ENCODE peak calls at places on chromosomes 7 and 10, in four cellular contexts. One of them, this sample, is unnamed.

GRCh38 chr7:41415473-41416207 is 287.2 kb downstream of the INHBA start:
- DNase-seq in esophagus squamous epithelium: no peak
- DNase-seq in fibroblast of pulmonary artery: no peak
- DNase-seq in chondrocyte: no peak
- DNase-seq in this sample: no peak

GRCh38 chr7:11427686-11428273 is 404.2 kb downstream of the THSD7A start:
- DNase-seq in esophagus squamous epithelium: no peak
- DNase-seq in fibroblast of pulmonary artery: peak
- DNase-seq in chondrocyte: no peak
- DNase-seq in this sample: peak

GRCh38 chr7:78634073-78634472 is 819.4 kb downstream of the MAGI2 start:
- DNase-seq in fibroblast of pulmonary artery: no peak
- DNase-seq in esophagus squamous epithelium: no peak
- DNase-seq in chondrocyte: no peak
- DNase-seq in this sample: no peak

GRCh38 chr10:11328264-11329054 is 283.0 kb downstream of the USP6NL start:
- DNase-seq in esophagus squamous epithelium: no peak
- DNase-seq in chondrocyte: no peak
- DNase-seq in fibroblast of pulmonary artery: no peak
- DNase-seq in this sample: no peak

GRCh38 chr7:5296627-5297226 is 14.0 kb downstream of the SLC29A4 start:
- DNase-seq in chondrocyte: no peak
- DNase-seq in fibroblast of pulmonary artery: no peak
- DNase-seq in esophagus squamous epithelium: no peak
- DNase-seq in this sample: peak

GRCh38 chr7:97635622-97636021 is 96.3 kb upstream of the TAC1 start:
- DNase-seq in esophagus squamous epithelium: no peak
- DNase-seq in fibroblast of pulmonary artery: no peak
- DNase-seq in chondrocyte: no peak
- DNase-seq in this sample: no peak

GRCh38 chr10:96072673-96073072 is 29.3 kb downstream of the CCNJ start:
- DNase-seq in esophagus squamous epithelium: no peak
- DNase-seq in fibroblast of pulmonary artery: no peak
- DNase-seq in chondrocyte: no peak
- DNase-seq in this sample: no peak

GRCh38 chr7:133079296-133079695 is 2.6 kb downstream of the CHCHD3 start:
- DNase-seq in fibroblast of pulmonary artery: no peak
- DNase-seq in esophagus squamous epithelium: no peak
- DNase-seq in chondrocyte: no peak
- DNase-seq in this sample: no peak

GRCh38 chr7:45401851-45402250 is 172.3 kb upstream of the ADCY1 start:
- DNase-seq in chondrocyte: no peak
- DNase-seq in esophagus squamous epithelium: no peak
- DNase-seq in fibroblast of pulmonary artery: no peak
- DNase-seq in this sample: no peak

GRCh38 chr7:6154542-6155404 is 117.7 kb downstream of the CYTH3 start:
- DNase-seq in fibroblast of pulmonary artery: no peak
- DNase-seq in chondrocyte: peak
- DNase-seq in esophagus squamous epithelium: no peak
- DNase-seq in this sample: no peak

GRCh38 chr7:105489409-105489808 is 32.7 kb downstream of the PUS7 start:
- DNase-seq in esophagus squamous epithelium: no peak
- DNase-seq in fibroblast of pulmonary artery: no peak
- DNase-seq in chondrocyte: no peak
- DNase-seq in this sample: no peak

GRCh38 chr7:131164025-131164899 is 163.4 kb upstream of the MKLN1 start:
- DNase-seq in chondrocyte: no peak
- DNase-seq in esophagus squamous epithelium: no peak
- DNase-seq in fibroblast of pulmonary artery: peak
- DNase-seq in this sample: no peak

GRCh38 chr7:135899458-135899857 is 77.7 kb downstream of the MTPN start:
- DNase-seq in esophagus squamous epithelium: no peak
- DNase-seq in chondrocyte: no peak
- DNase-seq in fibroblast of pulmonary artery: no peak
- DNase-seq in this sample: no peak

GRCh38 chr10:88149906-88150305 is 286.5 kb downstream of the PTEN start:
- DNase-seq in fibroblast of pulmonary artery: no peak
- DNase-seq in chondrocyte: no peak
- DNase-seq in esophagus squamous epithelium: no peak
- DNase-seq in this sample: no peak

GRCh38 chr7:55309040-55309991 is 55.8 kb upstream of the LANCL2 start:
- DNase-seq in fibroblast of pulmonary artery: no peak
- DNase-seq in esophagus squamous epithelium: no peak
- DNase-seq in chondrocyte: no peak
- DNase-seq in this sample: peak

GRCh38 chr7:29609162-29610030 is 45.8 kb downstream of the PRR15 start:
- DNase-seq in esophagus squamous epithelium: no peak
- DNase-seq in fibroblast of pulmonary artery: peak
- DNase-seq in chondrocyte: no peak
- DNase-seq in this sample: no peak

GRCh38 chr10:75857896-75858295 is 426.5 kb downstream of the LRMDA start:
- DNase-seq in fibroblast of pulmonary artery: no peak
- DNase-seq in esophagus squamous epithelium: no peak
- DNase-seq in chondrocyte: no peak
- DNase-seq in this sample: no peak

GRCh38 chr10:28798428-28798955 is 121.2 kb downstream of the BAMBI start:
- DNase-seq in fibroblast of pulmonary artery: no peak
- DNase-seq in chondrocyte: no peak
- DNase-seq in esophagus squamous epithelium: no peak
- DNase-seq in this sample: no peak

GRCh38 chr10:78973901-78974408 is 94.8 kb upstream of the ZMIZ1 start:
- DNase-seq in esophagus squamous epithelium: no peak
- DNase-seq in chondrocyte: no peak
- DNase-seq in fibroblast of pulmonary artery: peak
- DNase-seq in this sample: no peak

GRCh38 chr7:124152859-124153692 is 120.2 kb upstream of the TMEM229A start:
- DNase-seq in fibroblast of pulmonary artery: peak
- DNase-seq in esophagus squamous epithelium: no peak
- DNase-seq in chondrocyte: no peak
- DNase-seq in this sample: no peak

GRCh38 chr10:132396495-132397035 is 435 bp upstream of the PWWP2B start:
- DNase-seq in esophagus squamous epithelium: no peak
- DNase-seq in fibroblast of pulmonary artery: peak
- DNase-seq in chondrocyte: no peak
- DNase-seq in this sample: peak

GRCh38 chr7:151312356-151312755 is 29.3 kb upstream of the NUB1 start:
- DNase-seq in esophagus squamous epithelium: no peak
- DNase-seq in chondrocyte: no peak
- DNase-seq in fibroblast of pulmonary artery: no peak
- DNase-seq in this sample: peak

GRCh38 chr7:24283559-24283899 is 461 bp upstream of the NPY start:
- DNase-seq in esophagus squamous epithelium: no peak
- DNase-seq in fibroblast of pulmonary artery: no peak
- DNase-seq in chondrocyte: peak
- DNase-seq in this sample: no peak

GRCh38 chr10:113626809-113627370 is 37.0 kb downstream of the NRAP start:
- DNase-seq in chondrocyte: no peak
- DNase-seq in esophagus squamous epithelium: no peak
- DNase-seq in fibroblast of pulmonary artery: no peak
- DNase-seq in this sample: no peak

GRCh38 chr7:47293884-47294568 is 287.9 kb downstream of the TNS3 start:
- DNase-seq in chondrocyte: no peak
- DNase-seq in fibroblast of pulmonary artery: peak
- DNase-seq in esophagus squamous epithelium: no peak
- DNase-seq in this sample: no peak

GRCh38 chr7:28409716-28410627 is 2.3 kb upstream of the CREB5 start:
- DNase-seq in fibroblast of pulmonary artery: peak
- DNase-seq in chondrocyte: peak
- DNase-seq in esophagus squamous epithelium: no peak
- DNase-seq in this sample: peak

GRCh38 chr7:66157060-66157459 is 42.4 kb downstream of the CRCP start:
- DNase-seq in fibroblast of pulmonary artery: no peak
- DNase-seq in esophagus squamous epithelium: no peak
- DNase-seq in chondrocyte: no peak
- DNase-seq in this sample: no peak

GRCh38 chr10:21514808-21515580 is 10.5 kb downstream of the SKIDA1 start:
- DNase-seq in fibroblast of pulmonary artery: no peak
- DNase-seq in chondrocyte: no peak
- DNase-seq in esophagus squamous epithelium: no peak
- DNase-seq in this sample: no peak

GRCh38 chr10:16742165-16742960 is 74.9 kb downstream of the RSU1 start:
- DNase-seq in esophagus squamous epithelium: no peak
- DNase-seq in fibroblast of pulmonary artery: no peak
- DNase-seq in chondrocyte: no peak
- DNase-seq in this sample: no peak

GRCh38 chr10:128149267-128149666 is 23.0 kb upstream of the MKI67 start:
- DNase-seq in fibroblast of pulmonary artery: no peak
- DNase-seq in esophagus squamous epithelium: no peak
- DNase-seq in chondrocyte: no peak
- DNase-seq in this sample: no peak

GRCh38 chr10:2619472-2619871 is 447.9 kb upstream of the PFKP start:
- DNase-seq in chondrocyte: no peak
- DNase-seq in fibroblast of pulmonary artery: no peak
- DNase-seq in esophagus squamous epithelium: no peak
- DNase-seq in this sample: no peak

GRCh38 chr10:12793106-12793505 is 208.4 kb downstream of the CCDC3 start:
- DNase-seq in fibroblast of pulmonary artery: no peak
- DNase-seq in chondrocyte: no peak
- DNase-seq in esophagus squamous epithelium: no peak
- DNase-seq in this sample: no peak

GRCh38 chr10:12787297-12787696 is 214.2 kb downstream of the CCDC3 start:
- DNase-seq in chondrocyte: no peak
- DNase-seq in fibroblast of pulmonary artery: no peak
- DNase-seq in esophagus squamous epithelium: no peak
- DNase-seq in this sample: no peak

GRCh38 chr10:12788277-12788676 is 213.2 kb downstream of the CCDC3 start:
- DNase-seq in esophagus squamous epithelium: no peak
- DNase-seq in chondrocyte: no peak
- DNase-seq in fibroblast of pulmonary artery: no peak
- DNase-seq in this sample: no peak

GRCh38 chr10:12791728-12792127 is 209.8 kb downstream of the CCDC3 start:
- DNase-seq in chondrocyte: no peak
- DNase-seq in esophagus squamous epithelium: no peak
- DNase-seq in fibroblast of pulmonary artery: no peak
- DNase-seq in this sample: no peak

GRCh38 chr10:12790270-12790669 is 211.2 kb downstream of the CCDC3 start:
- DNase-seq in fibroblast of pulmonary artery: no peak
- DNase-seq in esophagus squamous epithelium: no peak
- DNase-seq in chondrocyte: no peak
- DNase-seq in this sample: no peak
- TF ChIP-seq CTCF in fibroblast of pulmonary artery: no peak
- TF ChIP-seq CTCF in esophagus squamous epithelium: no peak
- TF ChIP-seq CTCF in chondrocyte: no peak
- TF ChIP-seq CTCF in this sample: no peak

GRCh38 chr10:107413971-107414370 is 249.5 kb upstream of the SORCS1 start:
- DNase-seq in chondrocyte: no peak
- DNase-seq in fibroblast of pulmonary artery: no peak
- DNase-seq in esophagus squamous epithelium: no peak
- DNase-seq in this sample: no peak

GRCh38 chr10:107415446-107415845 is 250.9 kb upstream of the SORCS1 start:
- DNase-seq in esophagus squamous epithelium: no peak
- DNase-seq in chondrocyte: no peak
- DNase-seq in fibroblast of pulmonary artery: no peak
- DNase-seq in this sample: peak

DNA sequence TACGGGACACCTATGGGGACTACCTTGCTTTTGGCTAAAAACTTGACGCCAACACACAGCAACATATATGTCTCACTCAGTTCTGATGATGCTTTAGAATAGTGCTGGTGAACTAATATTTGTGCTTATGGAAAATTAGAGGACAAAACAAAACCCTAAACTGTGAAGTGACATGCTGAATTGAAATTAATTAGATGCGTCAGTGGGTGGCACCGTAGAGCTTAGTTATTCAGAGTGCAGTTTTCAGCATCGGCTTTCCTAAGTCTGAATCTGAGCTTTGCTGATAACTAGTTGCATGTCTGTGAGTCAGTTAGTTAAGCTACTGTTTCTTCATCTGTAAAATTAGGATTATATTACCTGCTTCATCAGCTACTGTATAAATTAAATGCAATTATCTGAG is 245.0 kb upstream of the SORCS1 start:
- DNase-seq in fibroblast of pulmonary artery: peak
- DNase-seq in esophagus squamous epithelium: no peak
- DNase-seq in chondrocyte: no peak
- DNase-seq in this sample: no peak
- TF ChIP-seq CTCF in fibroblast of pulmonary artery: peak
- TF ChIP-seq CTCF in esophagus squamous epithelium: no peak
- TF ChIP-seq CTCF in chondrocyte: peak
- TF ChIP-seq CTCF in this sample: peak

DNA sequence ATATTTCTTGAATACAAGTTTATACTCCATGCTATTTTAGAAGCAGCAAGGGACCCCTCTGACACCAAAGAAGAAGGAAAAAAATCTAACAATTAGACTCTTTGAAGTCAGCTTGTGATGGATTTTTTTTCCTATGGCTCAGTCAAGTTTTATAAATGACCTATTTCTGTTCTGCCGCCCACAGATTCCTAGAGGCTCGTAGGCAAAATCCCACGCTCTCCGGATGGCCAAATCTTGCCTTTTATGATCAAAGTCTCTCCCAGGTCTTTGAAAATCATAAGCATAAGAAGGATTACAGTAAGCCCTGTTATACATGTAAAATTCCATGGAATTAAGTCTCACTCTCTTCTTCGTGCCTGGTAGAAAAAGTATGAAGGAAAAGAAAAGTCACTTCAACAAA is 33.2 kb downstream of the ASB13 start:
- DNase-seq in fibroblast of pulmonary artery: no peak
- DNase-seq in chondrocyte: no peak
- DNase-seq in esophagus squamous epithelium: no peak
- DNase-seq in this sample: no peak
- TF ChIP-seq CTCF in fibroblast of pulmonary artery: no peak
- TF ChIP-seq CTCF in chondrocyte: no peak
- TF ChIP-seq CTCF in esophagus squamous epithelium: no peak
- TF ChIP-seq CTCF in this sample: no peak

DNA sequence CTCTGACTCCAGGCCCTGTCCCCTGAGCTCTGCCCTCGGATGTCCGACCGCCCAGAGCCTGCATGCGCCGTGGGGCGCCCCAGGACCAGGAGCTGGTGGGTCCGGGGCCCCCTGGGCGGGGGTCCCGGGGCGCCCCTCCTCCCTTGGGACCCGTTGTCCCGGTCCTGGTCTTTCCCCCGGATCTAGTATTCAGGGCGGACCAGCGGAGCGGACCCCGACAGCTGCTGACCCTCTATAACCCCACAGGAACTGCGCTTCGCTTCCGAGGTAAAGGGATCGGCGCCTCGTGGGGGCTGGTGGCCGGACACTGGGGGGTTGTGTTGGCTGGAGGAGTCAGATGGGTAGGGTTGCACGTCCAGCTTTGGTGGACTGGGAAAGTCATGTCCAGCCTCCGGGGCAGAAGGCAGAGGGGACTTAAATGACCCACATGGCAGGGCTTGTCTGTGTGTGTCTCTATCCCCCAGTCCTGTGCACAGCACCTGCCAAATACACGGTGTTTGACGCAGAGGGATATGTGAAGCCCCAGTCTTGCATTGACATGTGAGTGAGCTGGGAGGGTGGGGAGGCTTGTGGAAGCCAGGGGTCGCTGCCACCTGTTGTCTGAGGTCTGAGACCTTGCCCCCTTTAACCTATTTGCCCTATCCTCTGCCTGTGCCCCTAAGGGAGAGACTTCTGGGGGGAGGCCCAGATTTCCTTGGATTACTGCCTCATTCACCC is 548 bp downstream of the MOSPD3 start:
- DNase-seq in esophagus squamous epithelium: no peak
- DNase-seq in chondrocyte: no peak
- DNase-seq in fibroblast of pulmonary artery: no peak
- DNase-seq in this sample: no peak
- TF ChIP-seq CTCF in esophagus squamous epithelium: no peak
- TF ChIP-seq CTCF in chondrocyte: peak
- TF ChIP-seq CTCF in fibroblast of pulmonary artery: peak
- TF ChIP-seq CTCF in this sample: peak

This sample was measured in GM10248.